ENCODE peak calls at places on chromosomes 5 and 9, in four cellular contexts. R is iris pigment epithelial cell; D is activated naive CD4-positive, alpha-beta T cell treated with anti-CD3 and anti-CD28 coated beads, Interleukin-2, amount 10 ng/mL, durations not matched to agents 7 days and 5 days; K is NCI-H345. P is an unnamed sample.
A peak's percentile ranks its signal among the peaks of the same experiment; 100 is the strongest.

GRCh38 chr5:109877670-109878045 is 187.9 kb downstream of the MAN2A1 start:
- DNase-seq in R (no peak), D (no peak), K (no peak), P (no peak)

GRCh38 chr9:72635197-72635596 is 113.8 kb downstream of the TMC1 start:
- DNase-seq in R (peak; percentile 1), D (no peak), K (no peak), P (no peak)

GRCh38 chr9:114681594-114682332 is at the start of gene TEX48:
- DNase-seq in R (peak; percentile 77), D (peak; percentile 88), K (peak; percentile 72), P (peak; percentile 26)

GRCh38 chr9:37625262-37626147 is 25.2 kb upstream of the FRMPD1 start:
- DNase-seq in R (no peak), D (no peak), K (no peak), P (no peak)

GRCh38 chr5:1949253-1949652 is 66.5 kb upstream of the IRX4 start:
- DNase-seq in R (no peak), D (no peak), K (no peak), P (no peak)

GRCh38 chr5:91382530-91383026 is 539 bp downstream of the ARRDC3 start:
- DNase-seq in R (no peak), D (peak; percentile 51), K (peak; percentile 46), P (no peak)

GRCh38 chr5:159732220-159732619 is 184.1 kb upstream of the ADRA1B start:
- DNase-seq in R (no peak), D (peak; percentile 21), K (no peak), P (no peak)

GRCh38 chr9:72579190-72579589 is 57.8 kb downstream of the TMC1 start:
- DNase-seq in R (peak; percentile 77), D (no peak), K (no peak), P (no peak)

GRCh38 chr5:11273180-11273882 is 512.3 kb upstream of the DAP start:
- DNase-seq in R (no peak), D (no peak), K (no peak), P (no peak)

GRCh38 chr5:151298063-151298462 is 5.5 kb downstream of the SLC36A3 start:
- DNase-seq in R (peak; percentile 75), D (no peak), K (peak; percentile 22), P (no peak)

GRCh38 chr5:17190242-17190778 is 27.1 kb upstream of the BASP1 start:
- DNase-seq in R (peak; percentile 87), D (no peak), K (peak; percentile 33), P (no peak)

GRCh38 chr5:92652735-92653134 is 928.3 kb downstream of the NR2F1-AS1 start:
- DNase-seq in R (peak; percentile 50), D (no peak), K (no peak), P (peak; percentile 6)

GRCh38 chr9:95268681-95269080 is 48.8 kb downstream of the FANCC start:
- DNase-seq in R (peak; percentile 35), D (peak; percentile 33), K (peak; percentile 67), P (no peak)

GRCh38 chr5:132680780-132681475 is 7.1 kb downstream of the IL4 start:
- DNase-seq in R (no peak), D (no peak), K (no peak), P (no peak)

GRCh38 chr5:135242021-135242480 is 157.0 kb downstream of the MACROH2A1 start:
- DNase-seq in R (no peak), D (no peak), K (no peak), P (no peak)

GRCh38 chr9:85536076-85536475 is 205.7 kb downstream of the AGTPBP1 start:
- DNase-seq in R (peak; percentile 52), D (no peak), K (no peak), P (no peak)

GRCh38 chr5:116424951-116425350 is 149.7 kb downstream of the SEMA6A start:
- DNase-seq in R (no peak), D (no peak), K (no peak), P (no peak)

P was measured in NCI-H2171.